ENCODE peak calls at places on chromosome 16, in six cellular contexts. R is BE2C; W is adrenal gland; Z is CD8-positive, alpha-beta memory T cell; F is neuronal stem cell; V is neural progenitor cell. T is an unnamed sample.

GRCh38 chr16:11698271-11698689 is 30.0 kb downstream of the SNN start:
- DNase-seq in R (no peak), W (peak), Z (no peak), F (no peak), V (no peak), T (no peak)

GRCh38 chr16:89170346-89171215 is 967 bp upstream of the CDH15 start:
- DNase-seq in R (no peak), W (no peak), Z (no peak), F (no peak), V (no peak), T (no peak)

GRCh38 chr16:81639931-81640680 is 139.0 kb upstream of the PLCG2 start:
- DNase-seq in R (no peak), W (no peak), Z (no peak), F (no peak), V (no peak), T (no peak)

GRCh38 chr16:59170065-59170712 is 436.1 kb upstream of the GOT2 start:
- DNase-seq in R (no peak), W (no peak), Z (no peak), F (no peak), V (no peak), T (no peak)

GRCh38 chr16:78556421-78556820 is 457.0 kb downstream of the WWOX start:
- DNase-seq in R (no peak), W (no peak), Z (no peak), F (no peak), V (no peak), T (no peak)

GRCh38 chr16:1453316-1453715 is 9.0 kb upstream of the CCDC154 start:
- DNase-seq in R (no peak), W (no peak), Z (no peak), F (no peak), V (no peak), T (no peak)

GRCh38 chr16:84629580-84629979 is 11.7 kb upstream of the COTL1 start:
- DNase-seq in R (no peak), W (no peak), Z (no peak), F (no peak), V (no peak), T (no peak)

GRCh38 chr16:74626741-74627416 is 20.0 kb upstream of the GLG1 start:
- DNase-seq in R (no peak), W (no peak), Z (no peak), F (no peak), V (no peak), T (no peak)

DNA sequence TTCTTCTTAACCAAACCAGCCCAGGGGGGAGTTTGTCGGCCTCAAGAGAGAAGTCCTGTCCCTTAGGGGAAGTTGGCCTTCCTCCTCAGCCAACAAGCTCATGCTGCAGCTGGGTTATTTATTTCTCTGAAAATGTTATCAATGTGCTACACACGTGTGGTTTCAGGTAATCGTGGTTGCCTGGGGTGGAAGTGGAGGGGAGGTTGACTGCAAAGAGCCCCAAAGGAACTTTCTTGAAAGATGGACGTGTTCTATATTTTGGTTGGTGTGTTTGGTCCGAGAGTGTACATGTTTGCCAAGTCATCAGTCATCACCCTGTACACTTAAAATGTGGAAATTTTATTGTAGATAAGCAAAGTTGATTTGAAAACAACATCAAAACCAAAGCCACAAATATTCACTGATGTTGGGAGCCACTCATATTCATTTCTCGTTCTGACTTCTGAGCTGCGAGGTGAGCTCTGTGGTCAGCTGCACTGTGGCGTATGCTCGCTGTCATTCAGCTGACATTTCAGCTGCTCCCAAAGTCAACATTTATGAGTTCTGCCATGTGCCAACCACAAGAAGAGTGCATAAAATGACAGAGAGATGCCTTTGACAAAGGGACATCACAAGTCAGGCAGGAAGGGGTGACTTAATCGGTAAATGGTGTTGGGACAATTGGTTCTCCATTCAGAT is 26.5 kb upstream of the ADGRG1 start:
- DNase-seq in R (no peak), W (no peak), Z (peak), F (no peak), V (no peak), T (peak)
- H3K4me3 ChIP-seq in R (no peak), W (no peak), Z (no peak), F (no peak), V (no peak), T (peak)

GRCh38 chr16:73058221-73058615 is 10.3 kb upstream of the ZFHX3 start:
- DNase-seq in R (peak), W (peak), Z (peak), F (peak), V (no peak), T (no peak)
- H3K4me3 ChIP-seq in R (peak), W (peak), Z (no peak), F (peak), V (peak), T (peak)

DNA sequence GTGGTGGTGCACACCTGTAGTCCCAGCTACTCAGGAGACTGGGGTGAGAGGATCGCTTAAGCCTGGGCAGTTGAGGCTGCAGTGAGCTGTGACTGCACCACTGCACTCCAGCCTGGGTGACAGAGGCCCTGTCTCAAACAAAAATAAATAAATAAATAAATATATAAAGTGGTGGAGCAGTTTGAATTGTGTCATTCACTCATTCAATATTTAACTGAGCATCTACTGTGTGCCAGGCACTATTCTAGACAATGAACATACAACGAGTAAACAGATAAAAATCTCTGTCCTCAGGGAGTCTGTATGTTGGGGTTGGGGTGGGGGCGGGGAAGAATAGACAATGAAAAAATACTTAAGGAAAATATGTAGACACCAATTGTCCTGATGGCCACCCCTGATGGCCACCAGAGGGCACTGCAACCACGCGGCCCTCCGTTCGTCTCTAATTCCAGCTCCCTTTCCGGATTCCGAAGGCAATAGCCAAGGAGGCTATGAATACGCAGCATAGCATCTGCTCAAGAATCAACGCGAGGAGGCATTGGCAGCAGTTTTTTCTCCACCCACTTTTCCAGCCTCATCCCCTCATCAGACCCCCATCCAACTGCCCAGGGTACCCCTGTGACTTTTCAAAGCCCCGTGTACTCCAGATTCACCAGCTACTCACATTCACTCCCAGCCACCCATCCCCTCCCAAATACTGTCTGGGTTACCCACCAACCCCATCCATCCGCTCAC is 21.4 kb downstream of the QPRT start:
- DNase-seq in R (peak), W (peak), Z (peak), F (peak), V (peak), T (peak)
- H3K4me3 ChIP-seq in R (peak), W (no peak), Z (no peak), F (no peak), V (no peak), T (no peak)

GRCh38 chr16:48291303-48291702 is 44.0 kb upstream of the ABCC11 start:
- DNase-seq in R (no peak), W (no peak), Z (no peak), F (no peak), V (no peak), T (no peak)
- H3K4me3 ChIP-seq in R (no peak), W (no peak), Z (no peak), F (no peak), V (no peak), T (no peak)

GRCh38 chr16:54288592-54289241 is 2.1 kb upstream of the IRX3 start:
- DNase-seq in R (no peak), W (no peak), Z (no peak), F (no peak), V (peak), T (no peak)

GRCh38 chr16:54290203-54291106 is 3.9 kb upstream of the IRX3 start:
- DNase-seq in R (no peak), W (no peak), Z (no peak), F (peak), V (peak), T (no peak)

GRCh38 chr16:54291107-54291980 is 4.8 kb upstream of the IRX3 start:
- DNase-seq in R (no peak), W (no peak), Z (no peak), F (peak), V (peak), T (no peak)

GRCh38 chr16:54287758-54288591 is 1.4 kb upstream of the IRX3 start:
- DNase-seq in R (no peak), W (peak), Z (no peak), F (peak), V (peak), T (no peak)

GRCh38 chr16:54289242-54290051 is 2.9 kb upstream of the IRX3 start:
- DNase-seq in R (no peak), W (no peak), Z (no peak), F (peak), V (peak), T (no peak)
- H3K4me3 ChIP-seq in R (no peak), W (no peak), Z (no peak), F (no peak), V (peak), T (no peak)

GRCh38 chr16:69918241-69918640 is 32.9 kb upstream of the CLEC18A start:
- DNase-seq in R (no peak), W (no peak), Z (no peak), F (no peak), V (no peak), T (no peak)
- H3K4me3 ChIP-seq in R (no peak), W (peak), Z (no peak), F (no peak), V (no peak), T (no peak)

T was measured in Jurkat, Clone E6-1.